ENCODE peak calls at places on chromosomes 11 and 22, in ten cellular contexts. A is RWPE1, Z is thoracic aorta, F is psoas muscle, O is fibroblast of lung, R is D341Med, S is NCI-H69, D is H1, X is T-helper 1 cell, Y is neural crest cell. I is an unnamed sample.

GRCh38 chr11:62806611-62807121 is 1.4 kb upstream of the NXF1 start:
- DNase-seq in F (peak; percentile 43), S (no peak), R (no peak), O (peak; percentile 25), D (no peak), X (no peak), Y (no peak), Z (no peak), A (no peak), I (no peak)

GRCh38 chr22:39142088-39142667 is 10.3 kb downstream of the CBX7 start:
- DNase-seq in X (no peak), R (no peak), A (no peak), D (no peak), O (no peak), F (no peak), Z (no peak), Y (no peak), S (no peak), I (no peak)

GRCh38 chr11:61080526-61080925 is 21.8 kb upstream of the CD5 start:
- DNase-seq in X (no peak), Y (no peak), D (no peak), O (no peak), R (no peak), S (no peak), Z (no peak), F (no peak), A (no peak), I (no peak)

GRCh38 chr11:75527938-75528845 is 2.5 kb upstream of the GDPD5 start:
- DNase-seq in D (no peak), O (no peak), R (no peak), X (no peak), Y (peak; percentile 40), A (no peak), F (no peak), S (no peak), Z (no peak), I (no peak)

GRCh38 chr11:61567286-61568061 is 13.4 kb downstream of the SYT7 start:
- DNase-seq in R (peak; percentile 89), Z (no peak), O (peak; percentile 71), D (peak; percentile 98), F (peak; percentile 75), X (peak; percentile 62), S (peak; percentile 77), A (peak; percentile 88), Y (peak; percentile 94), I (peak; percentile 51)

GRCh38 chr11:129375731-129376657 is at the start of gene BARX2:
- DNase-seq in S (peak; percentile 72), A (peak; percentile 51), Y (peak; percentile 49), F (no peak), Z (no peak), O (peak; percentile 66), D (peak; percentile 77), X (no peak), R (peak; percentile 75), I (peak; percentile 59)

GRCh38 chr22:39013923-39014722 is at the start of gene APOBEC3C:
- DNase-seq in A (peak; percentile 78), Y (peak; percentile 40), X (peak; percentile 63), O (peak; percentile 91), F (peak; percentile 77), R (no peak), D (peak; percentile 68), S (peak; percentile 36), Z (peak; percentile 34), I (no peak)

GRCh38 chr11:14015711-14016110 is 53.2 kb downstream of the SPON1 start:
- DNase-seq in O (peak; percentile 81), R (no peak), X (no peak), D (no peak), F (no peak), Y (no peak), A (peak; percentile 17), S (no peak), Z (no peak), I (peak; percentile 79)

GRCh38 chr11:88569342-88569741 is 231.8 kb upstream of the CTSC start:
- DNase-seq in D (no peak), F (no peak), Y (no peak), X (no peak), O (no peak), Z (no peak), R (no peak), S (no peak), A (no peak), I (no peak)

GRCh38 chr11:105000167-105000566 is 22.8 kb downstream of the CASP5 start:
- DNase-seq in F (no peak), Z (no peak), Y (no peak), X (no peak), R (no peak), D (peak; percentile 47), A (peak; percentile 2), S (no peak), O (no peak), I (peak; percentile 12)